ENCODE peak calls at places on chromosomes 1 and 21, in eight cellular contexts. V is psoas muscle, O is stomach, F is fibroblast of pulmonary artery, P is endodermal cell, T is body of pancreas, R is astrocyte of the cerebellum, Y is brain microvascular endothelial cell. D is an unnamed sample.

GRCh38 chr1:183847646-183848045 is 42.7 kb downstream of the RGL1 start:
- DNase-seq in P (no peak), T (no peak), O (no peak), Y (no peak), R (no peak), F (no peak), V (no peak), D (no peak)

GRCh38 chr1:56658254-56658653 is 13.1 kb downstream of the PRKAA2 start:
- DNase-seq in R (no peak), O (no peak), Y (no peak), P (no peak), F (no peak), V (no peak), T (no peak), D (no peak)

GRCh38 chr1:244741692-244742091 is 88.8 kb downstream of the DESI2 start:
- DNase-seq in T (no peak), R (no peak), P (no peak), O (no peak), Y (no peak), V (no peak), F (no peak), D (no peak)

GRCh38 chr1:197838836-197839235 is 63.6 kb upstream of the DENND1B start:
- DNase-seq in T (no peak), P (no peak), F (peak), O (no peak), R (no peak), Y (peak), V (no peak), D (peak)

GRCh38 chr1:3198371-3199287 is 129.6 kb downstream of the PRDM16 start:
- DNase-seq in O (no peak), T (no peak), Y (no peak), P (no peak), R (no peak), V (no peak), F (no peak), D (no peak)

GRCh38 chr1:204286841-204287387 is 72.8 kb downstream of the PLEKHA6 start:
- DNase-seq in P (no peak), V (no peak), R (no peak), F (peak), Y (no peak), T (peak), O (peak), D (no peak)

GRCh38 chr1:6136516-6137220 is 43.5 kb downstream of the CHD5 start:
- DNase-seq in P (no peak), O (no peak), R (no peak), T (no peak), Y (no peak), F (no peak), V (no peak), D (no peak)

GRCh38 chr1:21518774-21519455 is 9.7 kb downstream of the ALPL start:
- DNase-seq in F (no peak), V (no peak), T (no peak), R (no peak), O (no peak), Y (no peak), P (peak), D (no peak)

GRCh38 chr1:218317061-218317460 is 28.1 kb upstream of the TGFB2 start:
- DNase-seq in Y (no peak), V (no peak), T (no peak), P (no peak), R (no peak), F (no peak), O (no peak), D (no peak)

GRCh38 chr21:41895643-41896493 is 16.7 kb upstream of the PRDM15 start:
- DNase-seq in Y (peak), T (no peak), V (no peak), O (no peak), R (no peak), F (no peak), P (peak), D (no peak)

DNA sequence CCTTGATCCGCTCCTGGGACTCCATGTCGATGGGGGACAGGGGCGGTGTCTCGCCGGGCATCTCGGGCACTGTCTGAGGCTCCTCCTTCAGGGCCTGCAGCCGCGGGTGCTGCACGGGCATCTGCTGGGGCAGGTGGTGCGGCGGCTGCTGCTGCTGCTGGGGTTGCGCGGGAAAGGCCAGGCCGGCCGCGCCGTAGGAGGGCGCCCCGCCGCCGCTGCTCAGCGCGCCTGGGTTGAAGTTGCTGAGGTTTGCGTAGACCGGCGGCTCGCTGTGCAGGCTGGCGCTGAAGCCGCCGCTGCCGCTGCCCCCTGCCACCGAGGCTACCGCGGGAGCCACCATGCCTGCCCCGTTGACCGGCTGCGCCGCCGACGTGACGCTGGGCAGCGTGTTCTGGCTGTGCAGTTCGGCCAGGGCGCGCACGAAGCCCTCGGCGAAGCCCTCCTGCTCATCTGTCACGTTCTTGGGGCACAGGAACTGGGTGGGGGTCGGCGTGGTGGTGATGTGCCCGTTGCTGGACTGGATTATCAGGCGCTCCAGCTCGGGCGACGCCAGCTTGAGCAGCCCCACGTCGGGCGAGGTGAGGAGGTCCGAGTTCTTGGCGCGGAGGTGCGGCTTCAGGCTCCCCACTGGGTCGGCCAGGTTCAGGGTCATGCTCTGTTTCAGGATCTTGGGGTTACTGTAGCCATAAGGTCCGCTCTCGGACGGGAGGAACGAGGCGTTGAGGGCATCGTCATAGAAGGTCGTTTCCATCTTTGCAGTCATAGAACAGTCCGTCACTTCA is 1.3 kb downstream of the JUN start:
- DNase-seq in V (peak), F (peak), P (peak), T (peak), Y (no peak), O (peak), R (no peak), D (no peak)
- TF ChIP-seq CTCF in V (peak), F (no peak), P (no peak), T (no peak), Y (no peak), O (no peak), R (no peak), D (no peak)

GRCh38 chr1:17441265-17441992 is 2.0 kb upstream of the RCC2 start:
- DNase-seq in P (no peak), O (no peak), F (peak), R (no peak), Y (no peak), V (no peak), T (no peak), D (peak)
- TF ChIP-seq CTCF in P (no peak), O (no peak), F (no peak), R (no peak), Y (no peak), V (no peak), T (no peak), D (no peak)

DNA sequence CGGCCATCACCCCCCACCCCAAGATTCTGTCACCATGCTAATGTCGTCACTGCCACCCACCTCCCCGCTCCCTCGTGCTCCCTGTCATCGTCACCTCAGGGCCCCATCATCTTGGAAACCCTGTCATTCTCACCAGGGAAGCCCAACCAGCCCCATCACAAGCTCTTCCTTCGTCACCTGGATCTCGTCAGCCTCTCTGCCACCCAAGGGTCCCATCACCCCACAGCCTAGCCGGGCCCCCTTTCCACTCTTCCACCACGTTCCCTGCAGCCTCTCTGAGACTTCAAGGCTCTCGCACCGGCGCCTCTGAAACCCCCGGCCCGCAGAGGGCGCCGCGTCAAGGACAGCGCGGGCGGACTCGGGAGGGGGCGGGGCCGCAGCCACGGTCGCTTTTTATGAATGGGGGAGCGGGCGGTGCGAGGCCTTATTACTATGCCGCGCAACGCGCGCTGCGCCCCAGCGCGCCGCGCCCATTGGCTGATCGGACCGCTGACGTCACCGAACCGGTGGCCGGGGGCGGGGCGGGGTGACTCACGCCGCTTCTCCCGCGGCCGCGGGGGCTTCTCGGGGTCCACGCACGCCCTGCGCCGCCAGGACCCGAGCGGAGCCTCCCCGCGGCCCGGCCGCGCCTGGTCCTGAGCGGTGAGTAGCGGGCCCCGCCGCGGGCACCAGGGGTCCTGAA is at the start of gene GPR3:
- DNase-seq in Y (peak), T (peak), O (peak), P (peak), V (peak), R (peak), F (peak), D (peak)
- TF ChIP-seq CTCF in Y (peak), T (peak), O (peak), P (peak), V (peak), R (peak), F (peak), D (peak)

GRCh38 chr21:32884062-32884461 is 112.5 kb upstream of the PAXBP1 start:
- DNase-seq in O (no peak), T (no peak), V (no peak), Y (no peak), R (no peak), F (no peak), P (peak), D (no peak)
- TF ChIP-seq CTCF in O (no peak), T (no peak), V (no peak), Y (no peak), R (no peak), F (no peak), P (peak), D (no peak)

GRCh38 chr1:43653893-43654292 is 3.9 kb downstream of the KDM4A start:
- DNase-seq in P (no peak), T (no peak), O (no peak), Y (peak), V (no peak), R (no peak), F (no peak), D (no peak)

GRCh38 chr1:43651922-43652321 is 2.0 kb downstream of the KDM4A start:
- DNase-seq in P (no peak), O (no peak), Y (no peak), T (no peak), F (no peak), R (no peak), V (no peak), D (no peak)

GRCh38 chr1:43651188-43651587 is 1.2 kb downstream of the KDM4A start:
- DNase-seq in P (no peak), T (no peak), R (no peak), F (no peak), V (no peak), Y (no peak), O (no peak), D (no peak)

GRCh38 chr1:43655953-43656352 is 6.0 kb downstream of the KDM4A start:
- DNase-seq in R (no peak), F (no peak), O (no peak), V (no peak), Y (no peak), T (no peak), P (no peak), D (no peak)

GRCh38 chr1:43653339-43653738 is 3.4 kb downstream of the KDM4A start:
- DNase-seq in R (peak), V (no peak), Y (peak), O (no peak), T (no peak), F (peak), P (peak), D (no peak)
- TF ChIP-seq CTCF in R (peak), V (no peak), Y (peak), O (no peak), T (no peak), F (peak), P (peak), D (peak)

GRCh38 chr1:46601257-46602007 is 2.6 kb downstream of the MKNK1 start:
- DNase-seq in R (no peak), V (no peak), P (no peak), F (no peak), O (no peak), T (peak), Y (no peak), D (no peak)

GRCh38 chr1:46606255-46606965 is 2.3 kb upstream of the MKNK1 start:
- DNase-seq in P (no peak), T (no peak), V (no peak), O (no peak), F (no peak), R (no peak), Y (no peak), D (no peak)

GRCh38 chr1:46603481-46603857 is 599 bp downstream of the MKNK1 start:
- DNase-seq in R (no peak), V (no peak), T (no peak), Y (no peak), F (no peak), P (no peak), O (no peak), D (no peak)

GRCh38 chr1:46605242-46605641 is 1.2 kb upstream of the MKNK1 start:
- DNase-seq in O (no peak), Y (no peak), T (no peak), V (no peak), F (no peak), P (no peak), R (no peak), D (no peak)

DNA sequence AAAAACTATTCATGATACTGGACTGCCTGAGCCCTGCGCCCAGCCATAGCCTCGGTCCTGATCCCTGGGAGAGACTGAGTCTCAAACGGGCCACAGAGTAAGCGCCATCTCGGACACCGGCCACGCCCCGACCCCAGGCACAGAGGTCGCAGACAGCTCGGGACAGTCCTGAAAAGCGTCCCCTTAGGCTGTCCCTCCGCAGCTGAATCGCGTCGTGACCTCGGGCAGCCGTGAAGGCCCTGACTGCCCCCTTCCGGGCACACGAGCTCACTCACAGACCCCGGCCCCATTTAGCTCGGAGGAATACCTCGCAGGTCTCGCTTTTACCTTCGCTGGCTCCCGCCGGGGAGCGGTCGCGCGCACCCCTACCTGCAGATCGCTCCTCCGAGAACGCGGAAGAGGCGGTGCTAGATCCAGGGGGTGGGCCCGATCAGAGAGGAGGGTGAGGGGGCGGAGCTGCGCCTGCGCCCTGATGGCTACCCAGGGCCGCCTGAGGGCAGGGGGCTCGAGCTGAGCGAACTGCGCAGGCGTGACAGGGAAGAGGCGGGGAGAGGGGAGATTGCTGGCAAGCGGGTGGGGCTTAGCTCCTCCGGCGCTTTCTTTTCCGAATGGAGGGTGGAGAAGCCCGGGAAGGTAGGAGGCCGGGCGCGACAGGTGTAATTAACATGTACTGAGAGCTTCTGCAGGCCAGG is at the start of gene MKNK1:
- DNase-seq in F (peak), P (peak), O (peak), R (peak), Y (peak), V (peak), T (peak), D (peak)
- TF ChIP-seq CTCF in F (peak), P (peak), O (no peak), R (peak), Y (peak), V (peak), T (peak), D (peak)

DNA sequence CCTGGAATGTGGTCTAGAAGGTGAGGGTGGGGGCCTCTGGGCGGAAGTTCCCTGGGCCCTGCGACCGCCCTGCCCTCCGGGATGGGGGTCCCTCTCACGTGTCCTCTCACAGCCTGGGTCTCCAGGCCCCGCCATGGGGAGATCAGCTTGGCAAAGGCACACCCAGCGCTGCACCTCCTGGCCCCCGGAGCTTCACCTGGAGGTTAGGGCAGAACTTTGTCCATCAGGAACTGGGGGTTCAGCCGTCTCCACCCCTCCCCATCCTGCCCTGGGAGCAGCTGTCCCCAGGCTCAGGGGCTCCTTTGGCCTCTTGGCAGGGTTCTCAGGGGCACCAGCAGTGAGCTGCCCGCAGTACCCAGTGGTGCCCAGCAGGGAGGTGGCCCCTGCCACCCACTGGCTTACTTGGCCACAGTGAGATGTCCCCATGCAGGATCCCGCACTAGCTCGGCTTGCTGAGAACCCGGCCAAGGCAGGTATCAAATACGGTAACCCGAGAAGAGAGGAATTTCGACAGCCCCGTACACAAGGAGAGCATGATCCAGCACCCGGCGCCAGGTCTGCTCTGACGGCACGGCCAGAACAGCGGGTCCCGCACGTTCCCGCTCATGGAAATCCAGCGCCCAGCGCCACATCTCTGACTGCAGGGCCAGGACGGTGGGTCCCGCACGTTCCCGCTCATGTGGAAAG is 36.7 kb downstream of the RRP1 start:
- DNase-seq in P (peak), R (no peak), O (peak), T (no peak), Y (no peak), F (no peak), V (peak), D (no peak)
- TF ChIP-seq CTCF in P (peak), R (peak), O (no peak), T (no peak), Y (peak), F (no peak), V (peak), D (peak)

GRCh38 chr1:12422488-12422887 is 192.7 kb downstream of the VPS13D start:
- DNase-seq in Y (no peak), V (no peak), F (no peak), T (no peak), O (no peak), R (no peak), P (no peak), D (no peak)
- TF ChIP-seq CTCF in Y (no peak), V (no peak), F (no peak), T (no peak), O (no peak), R (no peak), P (peak), D (no peak)

DNA sequence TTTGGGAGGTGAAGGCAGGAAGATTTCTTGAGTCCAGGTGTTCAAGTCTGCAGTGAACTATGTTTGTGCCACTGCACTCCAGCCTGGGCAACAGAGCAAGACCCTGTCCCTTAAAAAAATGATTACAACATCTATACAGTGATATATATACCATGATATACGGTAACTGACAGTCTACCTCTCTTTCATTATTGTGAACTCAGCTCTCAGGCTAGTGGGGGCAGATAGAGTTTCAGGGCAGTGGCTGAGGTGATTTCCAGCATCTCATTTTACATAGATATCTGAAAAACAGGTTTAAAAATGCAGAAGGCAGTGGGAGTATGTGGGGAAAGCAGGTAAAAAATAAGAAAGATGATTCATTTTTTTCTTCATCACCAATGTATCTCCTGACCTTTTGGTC is 8.1 kb upstream of the NTNG1 start:
- DNase-seq in R (no peak), F (no peak), O (no peak), Y (no peak), P (no peak), T (no peak), V (no peak), D (no peak)
- TF ChIP-seq CTCF in R (no peak), F (no peak), O (no peak), Y (no peak), P (no peak), T (no peak), V (no peak), D (no peak)

GRCh38 chr21:39601194-39601940 is 11.4 kb upstream of the B3GALT5 start:
- DNase-seq in P (no peak), Y (no peak), O (no peak), V (no peak), R (no peak), T (no peak), F (no peak), D (no peak)

GRCh38 chr21:39597595-39598185 is 15.1 kb upstream of the B3GALT5 start:
- DNase-seq in O (no peak), P (no peak), F (no peak), T (no peak), V (no peak), Y (no peak), R (no peak), D (no peak)

GRCh38 chr21:39602076-39602689 is 10.6 kb upstream of the B3GALT5 start:
- DNase-seq in P (no peak), R (no peak), V (no peak), T (no peak), O (no peak), F (no peak), Y (no peak), D (no peak)

GRCh38 chr21:39602793-39603192 is 9.9 kb upstream of the B3GALT5 start:
- DNase-seq in P (no peak), T (no peak), O (no peak), R (no peak), V (no peak), F (no peak), Y (no peak), D (no peak)

GRCh38 chr21:39599191-39599966 is 13.4 kb upstream of the B3GALT5 start:
- DNase-seq in F (no peak), T (no peak), R (no peak), P (no peak), Y (no peak), V (no peak), O (no peak), D (no peak)
- TF ChIP-seq CTCF in F (no peak), T (no peak), R (no peak), P (no peak), Y (no peak), V (no peak), O (no peak), D (no peak)

D was measured in AG09309.